ENCODE peak calls at places on chromosomes 1 and 21, in seven cellular contexts. A is substantia nigra, M is C1 segment of cervical spinal cord, S is D341Med, K is mesothelial cell of epicardium, N is tibial nerve, G is GM04503. R is an unnamed sample.

GRCh38 chr1:201933840-201934430 is 12.4 kb downstream of the LMOD1 start:
- DNase-seq in A (no peak), M (no peak), S (no peak), K (no peak), N (no peak), G (peak; percentile 42), R (no peak)

GRCh38 chr1:226634611-226635246 is 86.2 kb downstream of the STUM start:
- DNase-seq in A (no peak), M (no peak), S (no peak), K (no peak), N (no peak), G (no peak), R (peak; percentile 67)

GRCh38 chr1:183281553-183282091 is 95.6 kb downstream of the LAMC2 start:
- DNase-seq in A (peak; percentile 87), M (peak; percentile 78), S (peak; percentile 87), K (peak; percentile 93), N (peak; percentile 98), G (peak; percentile 72), R (peak; percentile 97)

GRCh38 chr21:30747159-30747558 is at the start of gene KRTAP21-2:
- DNase-seq in A (no peak), M (no peak), S (no peak), K (no peak), N (no peak), G (no peak), R (no peak)

GRCh38 chr1:66517959-66518358 is 16.0 kb upstream of the SGIP1 start:
- DNase-seq in A (no peak), M (no peak), S (no peak), K (no peak), N (no peak), G (no peak), R (no peak)

GRCh38 chr1:12397426-12398134 is 167.8 kb downstream of the VPS13D start:
- DNase-seq in A (no peak), M (no peak), S (no peak), K (no peak), N (no peak), G (no peak), R (no peak)

GRCh38 chr1:22508991-22509390 is 54.3 kb upstream of the EPHA8 start:
- DNase-seq in A (no peak), M (no peak), S (no peak), K (no peak), N (no peak), G (no peak), R (no peak)

GRCh38 chr1:47231314-47232186 is 475 bp downstream of the TAL1 start:
- DNase-seq in A (peak; percentile 17), M (no peak), S (peak; percentile 65), K (no peak), N (peak; percentile 40), G (no peak), R (no peak)

GRCh38 chr1:60637651-60638050 is 444.7 kb upstream of the NFIA start:
- DNase-seq in A (peak; percentile 3), M (no peak), S (no peak), K (no peak), N (no peak), G (no peak), R (no peak)

GRCh38 chr1:36366091-36366661 is 19.5 kb downstream of the STK40 start:
- DNase-seq in A (peak; percentile 81), M (peak; percentile 76), S (peak; percentile 87), K (no peak), N (no peak), G (no peak), R (peak; percentile 74)

GRCh38 chr1:118659646-118660045 is 328.5 kb downstream of the TBX15 start:
- DNase-seq in A (no peak), M (no peak), S (no peak), K (no peak), N (no peak), G (no peak), R (no peak)

GRCh38 chr1:30872948-30873263 is 35.7 kb downstream of the SDC3 start:
- DNase-seq in A (no peak), M (no peak), S (no peak), K (no peak), N (no peak), G (no peak), R (no peak)

GRCh38 chr1:67004176-67004575 is 49.8 kb downstream of the SLC35D1 start:
- DNase-seq in A (no peak), M (no peak), S (no peak), K (no peak), N (no peak), G (no peak), R (no peak)

GRCh38 chr1:60169206-60169605 is 95.6 kb upstream of the C1orf87 start:
- DNase-seq in A (no peak), M (no peak), S (no peak), K (no peak), N (no peak), G (no peak), R (no peak)

GRCh38 chr1:172991674-172992400 is 58.9 kb downstream of the TNFSF18 start:
- DNase-seq in A (no peak), M (no peak), S (no peak), K (no peak), N (no peak), G (no peak), R (no peak)

GRCh38 chr1:17611991-17612390 is 72.5 kb downstream of the ARHGEF10L start:
- DNase-seq in A (no peak), M (no peak), S (no peak), K (no peak), N (no peak), G (no peak), R (no peak)

GRCh38 chr21:28608646-28609045 is 384.0 kb downstream of the LTN1 start:
- DNase-seq in A (no peak), M (no peak), S (no peak), K (no peak), N (no peak), G (no peak), R (no peak)

GRCh38 chr1:11069233-11069950 is 9.6 kb upstream of the SRM start:
- DNase-seq in A (no peak), M (no peak), S (no peak), K (no peak), N (no peak), G (no peak), R (peak; percentile 30)

GRCh38 chr1:160328171-160328570 is 14.9 kb downstream of the COPA start:
- DNase-seq in A (peak; percentile 10), M (peak; percentile 13), S (no peak), K (no peak), N (no peak), G (no peak), R (no peak)